ENCODE peak calls at places on chromosomes 16 and 17, in six cellular contexts. A, S, U, J, P and X are unnamed samples.

GRCh38 chr17:15966183-15966878 is 21.4 kb downstream of the ADORA2B start:
- DNase-seq in J (peak), P (peak), U (no peak), S (no peak), A (no peak), X (peak)

GRCh38 chr17:50855708-50856330 is 10.3 kb downstream of the TOB1 start:
- DNase-seq in U (no peak), P (no peak), S (no peak), A (no peak), J (no peak), X (no peak)

GRCh38 chr16:2968368-2968737 is 795 bp upstream of the PAQR4 start:
- DNase-seq in S (no peak), P (no peak), J (no peak), A (no peak), U (no peak), X (no peak)

GRCh38 chr17:1043601-1044251 is 46.8 kb downstream of the TIMM22 start:
- DNase-seq in S (no peak), U (no peak), A (no peak), J (peak), P (no peak), X (no peak)

GRCh38 chr16:66093217-66093616 is 273.3 kb upstream of the CDH5 start:
- DNase-seq in A (no peak), J (no peak), S (no peak), P (no peak), U (no peak), X (peak)

GRCh38 chr16:23835390-23836077 is at the start of gene PRKCB:
- DNase-seq in U (no peak), J (peak), A (peak), S (peak), P (no peak), X (peak)

GRCh38 chr16:57446530-57447141 is 549 bp downstream of the CIAPIN1 start:
- DNase-seq in U (no peak), P (peak), J (no peak), S (no peak), A (no peak), X (peak)

GRCh38 chr16:23929237-23929636 is 93.5 kb downstream of the PRKCB start:
- DNase-seq in S (no peak), A (no peak), U (no peak), P (no peak), J (no peak), X (no peak)

GRCh38 chr16:67977005-67977404 is 3.3 kb downstream of the DPEP3 start:
- DNase-seq in A (no peak), S (no peak), P (no peak), J (no peak), U (no peak), X (no peak)

GRCh38 chr17:5667871-5668270 is 83.6 kb upstream of the NLRP1 start:
- DNase-seq in S (no peak), U (no peak), A (no peak), P (no peak), J (no peak), X (no peak)